ENCODE peak calls at places on chromosomes 4 and X, in five cellular contexts. Y is IMR-90; D is activated CD8-positive, alpha-beta T cell treated with anti-CD3 and anti-CD28 coated beads for 36 hours; I is activated CD4-positive, alpha-beta T cell treated with anti-CD3 and anti-CD28 coated beads, Interleukin-2, amount 50 U/mL, for 4 hours; T is pancreas. E is an unnamed sample.

GRCh38 chr4:45472490-45472889 is 651.4 kb downstream of the GABRG1 start:
- DNase-seq in Y (no peak), D (no peak), I (no peak), T (no peak), E (no peak)

GRCh38 chr4:7771541-7772507 is 167.8 kb downstream of the AFAP1 start:
- DNase-seq in Y (no peak), D (peak; percentile 31), I (no peak), T (no peak), E (no peak)

GRCh38 chrX:83535417-83536244 is 27.5 kb downstream of the POU3F4 start:
- DNase-seq in Y (no peak), D (no peak), I (no peak), T (no peak), E (no peak)

GRCh38 chr4:107719211-107719926 is 665 bp downstream of the PAPSS1 start:
- DNase-seq in Y (peak; percentile 26), D (peak; percentile 60), I (no peak), T (no peak), E (peak; percentile 32)

GRCh38 chr4:55424791-55425190 is 29.0 kb downstream of the TMEM165 start:
- DNase-seq in Y (no peak), D (no peak), I (no peak), T (no peak), E (no peak)

GRCh38 chr4:121139533-121140222 is 24.4 kb downstream of the TNIP3 start:
- DNase-seq in Y (peak; percentile 89), D (peak; percentile 36), I (no peak), T (no peak), E (peak; percentile 52)

GRCh38 chr4:85837334-85837733 is 362.4 kb downstream of the ARHGAP24 start:
- DNase-seq in Y (no peak), D (no peak), I (no peak), T (no peak), E (no peak)

GRCh38 chrX:56232221-56233082 is at the start of gene KLF8:
- DNase-seq in Y (no peak), D (peak; percentile 50), I (peak; percentile 11), T (peak; percentile 34), E (no peak)

GRCh38 chr4:35934370-35934981 is 309.8 kb downstream of the ARAP2 start:
- DNase-seq in Y (peak; percentile 1), D (no peak), I (no peak), T (no peak), E (peak; percentile 28)

GRCh38 chr4:15043226-15043625 is 40.9 kb downstream of the CPEB2 start:
- DNase-seq in Y (no peak), D (no peak), I (no peak), T (no peak), E (no peak)

GRCh38 chr4:53196872-53197759 is 168.7 kb downstream of the SCFD2 start:
- DNase-seq in Y (peak; percentile 90), D (no peak), I (no peak), T (no peak), E (peak; percentile 73)

GRCh38 chrX:31449975-31450374 is 378.1 kb upstream of the FTHL17 start:
- DNase-seq in Y (peak; percentile 63), D (no peak), I (no peak), T (no peak), E (no peak)

GRCh38 chr4:84994280-84994679 is 27.8 kb upstream of the WDFY3 start:
- DNase-seq in Y (no peak), D (no peak), I (no peak), T (no peak), E (no peak)

GRCh38 chr4:86036729-86037128 is 323.1 kb downstream of the MAPK10 start:
- DNase-seq in Y (peak; percentile 69), D (no peak), I (no peak), T (no peak), E (peak; percentile 23)

GRCh38 chr4:143397887-143398286 is 61.2 kb downstream of the GAB1 start:
- DNase-seq in Y (peak; percentile 82), D (no peak), I (no peak), T (no peak), E (no peak)

GRCh38 chr4:1232661-1233621 is 16.0 kb downstream of the CTBP1 start:
- DNase-seq in Y (peak; percentile 20), D (no peak), I (no peak), T (peak; percentile 28), E (no peak)

GRCh38 chrX:49003696-49004095 is 1.6 kb upstream of the GRIPAP1 start:
- DNase-seq in Y (no peak), D (no peak), I (no peak), T (no peak), E (no peak)